ENCODE peak calls at places on chromosomes 12 and 14, in four cellular contexts. V is stimulated activated CD8-positive, alpha-beta memory T cell treated with anti-CD3 and anti-CD28 coated beads, Interleukin-4, amount 100 ng/mL, for 4 hours; M is central memory CD4-positive, alpha-beta T cell; Q is osteocyte. E is an unnamed sample.

GRCh38 chr14:80930836-80931389 is 10.6 kb downstream of the CEP128 start:
- DNase-seq in V (no peak), Q (no peak), M (peak), E (no peak)

GRCh38 chr14:103314496-103315277 is 19.4 kb upstream of the EIF5 start:
- DNase-seq in V (no peak), Q (no peak), M (no peak), E (no peak)

GRCh38 chr12:52754135-52754534 is 23.0 kb downstream of the KRT76 start:
- DNase-seq in M (no peak), V (no peak), Q (no peak), E (no peak)

GRCh38 chr14:103775506-103775905 is 59.9 kb downstream of the ZFYVE21 start:
- DNase-seq in M (no peak), V (no peak), Q (peak), E (no peak)

GRCh38 chr14:98028156-98028555 is 1231.0 kb downstream of the VRK1 start:
- DNase-seq in Q (no peak), M (no peak), V (no peak), E (no peak)

GRCh38 chr14:103736546-103737431 is 21.2 kb downstream of the ZFYVE21 start:
- DNase-seq in Q (no peak), V (no peak), M (no peak), E (no peak)

GRCh38 chr14:34474187-34474679 is 12.2 kb upstream of the SPTSSA start:
- DNase-seq in V (no peak), M (no peak), Q (no peak), E (no peak)

GRCh38 chr12:63086149-63086915 is 64.7 kb downstream of the AVPR1A start:
- DNase-seq in V (no peak), Q (no peak), M (no peak), E (no peak)

GRCh38 chr12:95202691-95203476 is 14.4 kb downstream of the FGD6 start:
- DNase-seq in M (no peak), Q (no peak), V (no peak), E (no peak)

GRCh38 chr12:30507576-30507975 is 188.1 kb downstream of the IPO8 start:
- DNase-seq in V (no peak), Q (no peak), M (no peak), E (no peak)

GRCh38 chr14:36068777-36069534 is 107.6 kb downstream of the PTCSC3 start:
- DNase-seq in V (no peak), M (no peak), Q (no peak), E (no peak)

GRCh38 chr14:104115691-104116543 is 22.5 kb upstream of the KIF26A start:
- DNase-seq in Q (no peak), M (no peak), V (no peak), E (peak)

GRCh38 chr14:54200726-54201125 is 196.1 kb upstream of the CDKN3 start:
- DNase-seq in Q (no peak), M (no peak), V (no peak), E (no peak)

GRCh38 chr12:28961948-28962384 is 187.1 kb upstream of the FAR2 start:
- DNase-seq in Q (no peak), V (no peak), M (no peak), E (no peak)

GRCh38 chr14:37232907-37233481 is 35.3 kb downstream of the MIPOL1 start:
- DNase-seq in Q (no peak), V (no peak), M (no peak), E (no peak)

GRCh38 chr14:27392153-27392552 is 794.3 kb upstream of the NOVA1 start:
- DNase-seq in M (no peak), Q (no peak), V (no peak), E (no peak)

GRCh38 chr12:104357431-104357952 is 54.0 kb downstream of the EID3 start:
- DNase-seq in V (no peak), Q (peak), M (no peak), E (no peak)

GRCh38 chr14:105474478-105475268 is at the start of gene CRIP2:
- DNase-seq in M (peak), Q (no peak), V (no peak), E (peak)

GRCh38 chr14:105894125-105894977 is 368.0 kb downstream of the TMEM121 start:
- DNase-seq in V (no peak), M (no peak), Q (no peak), E (peak)

GRCh38 chr14:23450376-23450775 is 14.9 kb upstream of the MYH7 start:
- DNase-seq in M (no peak), V (no peak), Q (no peak), E (no peak)

GRCh38 chr12:67068204-67068731 is 200.9 kb upstream of the CAND1 start:
- DNase-seq in V (no peak), M (no peak), Q (no peak), E (no peak)

GRCh38 chr14:92967346-92967926 is 44.5 kb downstream of the CHGA start:
- DNase-seq in M (no peak), V (no peak), Q (no peak), E (no peak)

GRCh38 chr12:11746024-11746771 is 96.7 kb downstream of the ETV6 start:
- DNase-seq in Q (no peak), M (no peak), V (no peak), E (no peak)

GRCh38 chr12:92162079-92162478 is 16.4 kb upstream of the BTG1 start:
- DNase-seq in Q (no peak), V (no peak), M (no peak), E (no peak)

GRCh38 chr12:110249716-110250225 is 31.3 kb upstream of the ATP2A2 start:
- DNase-seq in Q (no peak), V (no peak), M (no peak), E (no peak)

GRCh38 chr12:54232790-54233189 is 44.0 kb upstream of the SMUG1 start:
- DNase-seq in Q (no peak), M (no peak), V (no peak), E (no peak)

GRCh38 chr14:103574104-103574503 is 11.3 kb downstream of the COA8 start:
- DNase-seq in V (no peak), M (no peak), Q (no peak), E (no peak)

GRCh38 chr12:47078733-47079364 is 572 bp upstream of the PCED1B start:
- DNase-seq in M (peak), Q (no peak), V (no peak), E (no peak)

GRCh38 chr14:100364403-100364802 is 41.3 kb downstream of the SLC25A47 start:
- DNase-seq in Q (no peak), V (no peak), M (no peak), E (no peak)

GRCh38 chr12:8590842-8591545 is 21.7 kb downstream of the AICDA start:
- DNase-seq in V (no peak), Q (no peak), M (no peak), E (no peak)

GRCh38 chr14:87944987-87945604 is 47.9 kb downstream of the GALC start:
- DNase-seq in Q (no peak), M (peak), V (no peak), E (no peak)

GRCh38 chr12:6925239-6925542 is 2.6 kb upstream of the ATN1 start:
- DNase-seq in Q (no peak), V (no peak), M (no peak), E (no peak)

GRCh38 chr12:9925746-9926393 is 6.3 kb downstream of the CLEC2A start:
- DNase-seq in V (no peak), M (peak), Q (no peak), E (no peak)

GRCh38 chr14:87628129-87628528 is 364.9 kb downstream of the GALC start:
- DNase-seq in V (no peak), Q (no peak), M (no peak), E (no peak)

GRCh38 chr14:91649930-91650329 is 82.0 kb downstream of the CATSPERB start:
- DNase-seq in M (peak), Q (no peak), V (no peak), E (no peak)

GRCh38 chr12:47875732-47876131 is 29.1 kb downstream of the VDR start:
- DNase-seq in Q (no peak), M (no peak), V (no peak), E (no peak)

E was measured in mesothelial cell of epicardium.